ENCODE peak calls at places on chromosomes 12 and 14, in seven cellular contexts. C is NCI-H1436, L is activated B cell treated with CpG ODN at 0.5 μM for 24 hours, P is ecto neural progenitor cell, Z is endothelial cell, F is HCEC 1CT, M is small intestine. W is an unnamed sample.

GRCh38 chr12:19826988-19827550 is 387.8 kb downstream of the AEBP2 start:
- DNase-seq in C (no peak), L (no peak), P (no peak), Z (no peak), F (no peak), M (no peak), W (no peak)

GRCh38 chr14:71751264-71751663 is 181.0 kb upstream of the RGS6 start:
- DNase-seq in C (no peak), L (no peak), P (no peak), Z (no peak), F (no peak), M (no peak), W (no peak)

GRCh38 chr14:94125659-94126418 is 3.6 kb downstream of the IFI27L2 start:
- DNase-seq in C (no peak), L (no peak), P (peak), Z (no peak), F (no peak), M (no peak), W (no peak)

GRCh38 chr12:76186507-76186906 is 102.0 kb upstream of the NAP1L1 start:
- DNase-seq in C (no peak), L (no peak), P (no peak), Z (no peak), F (no peak), M (no peak), W (no peak)

GRCh38 chr12:67593041-67593870 is 55.3 kb upstream of the DYRK2 start:
- DNase-seq in C (no peak), L (no peak), P (no peak), Z (no peak), F (peak), M (peak), W (no peak)

GRCh38 chr12:25433581-25434325 is 119.3 kb downstream of the LMNTD1 start:
- DNase-seq in C (no peak), L (no peak), P (no peak), Z (no peak), F (peak), M (no peak), W (no peak)

GRCh38 chr14:104938436-104938835 is 13.8 kb downstream of the PLD4 start:
- DNase-seq in C (no peak), L (no peak), P (no peak), Z (no peak), F (no peak), M (no peak), W (no peak)

GRCh38 chr14:55518391-55518790 is 61.6 kb upstream of the KTN1 start:
- DNase-seq in C (no peak), L (no peak), P (no peak), Z (no peak), F (peak), M (peak), W (no peak)

GRCh38 chr12:115423546-115423987 is 739.6 kb upstream of the TBX3 start:
- DNase-seq in C (no peak), L (no peak), P (no peak), Z (no peak), F (no peak), M (no peak), W (no peak)

GRCh38 chr12:72547593-72547992 is 275.4 kb downstream of the TRHDE start:
- DNase-seq in C (no peak), L (no peak), P (no peak), Z (no peak), F (no peak), M (no peak), W (no peak)

GRCh38 chr12:41286426-41286825 is 98.3 kb downstream of the PDZRN4 start:
- DNase-seq in C (no peak), L (no peak), P (no peak), Z (no peak), F (no peak), M (no peak), W (no peak)

GRCh38 chr12:116864371-116865160 is 16.7 kb downstream of the HRK start:
- DNase-seq in C (no peak), L (no peak), P (no peak), Z (no peak), F (peak), M (no peak), W (no peak)

GRCh38 chr12:56723352-56723751 is 1.7 kb downstream of the NACA start:
- DNase-seq in C (no peak), L (no peak), P (no peak), Z (no peak), F (no peak), M (no peak), W (no peak)

GRCh38 chr12:64097346-64098105 is 124.6 kb downstream of the KICS2 start:
- DNase-seq in C (no peak), L (no peak), P (no peak), Z (no peak), F (peak), M (no peak), W (no peak)

GRCh38 chr14:61662437-61663311 is 32.6 kb upstream of the HIF1A start:
- DNase-seq in C (no peak), L (peak), P (no peak), Z (no peak), F (peak), M (peak), W (no peak)

GRCh38 chr12:46386877-46387629 is 14.5 kb upstream of the SLC38A2 start:
- DNase-seq in C (no peak), L (no peak), P (no peak), Z (no peak), F (peak), M (no peak), W (no peak)